ENCODE peak calls at places on chromosomes 3 and 15, in five cellular contexts. R is upper lobe of left lung, W is epithelial cell of esophagus, U is GM12865, N is HL-60. S is an unnamed sample.

GRCh38 chr3:18725668-18726407 is 300.7 kb upstream of the SATB1 start:
- DNase-seq in N (peak), R (no peak), U (no peak), W (peak), S (no peak)

GRCh38 chr3:133700351-133700750 is 38.6 kb upstream of the TOPBP1 start:
- DNase-seq in U (no peak), N (no peak), R (no peak), W (no peak), S (no peak)

GRCh38 chr15:58440181-58440910 is 8.6 kb downstream of the LIPC start:
- DNase-seq in N (no peak), W (peak), U (no peak), R (no peak), S (no peak)

GRCh38 chr3:58039609-58040008 is 31.4 kb downstream of the FLNB start:
- DNase-seq in N (no peak), R (no peak), W (no peak), U (no peak), S (no peak)

GRCh38 chr3:192957441-192957951 is 39.8 kb upstream of the MB21D2 start:
- DNase-seq in U (peak), W (peak), N (peak), R (no peak), S (no peak)

GRCh38 chr3:24237971-24238767 is 256.5 kb downstream of the THRB start:
- DNase-seq in N (peak), U (peak), W (peak), R (no peak), S (peak)

GRCh38 chr15:60973637-60974415 is 255.3 kb downstream of the RORA start:
- DNase-seq in W (peak), R (no peak), N (no peak), U (no peak), S (no peak)

GRCh38 chr3:186869253-186870235 is 27.0 kb downstream of the ADIPOQ start:
- DNase-seq in U (no peak), N (no peak), W (peak), R (no peak), S (no peak)

GRCh38 chr15:63246691-63247464 is 30.5 kb upstream of the APH1B start:
- DNase-seq in W (peak), R (no peak), N (peak), U (no peak), S (no peak)

GRCh38 chr3:195226900-195227447 is 44.0 kb downstream of the XXYLT1 start:
- DNase-seq in N (peak), U (no peak), R (no peak), W (no peak), S (no peak)

GRCh38 chr15:41607033-41607432 is 48.0 kb downstream of the TYRO3 start:
- DNase-seq in N (no peak), W (peak), U (no peak), R (no peak), S (no peak)

GRCh38 chr15:86061581-86061980 is 18.1 kb upstream of the AGBL1 start:
- DNase-seq in W (no peak), R (peak), U (no peak), N (peak), S (no peak)

GRCh38 chr3:66615643-66616301 is 115.0 kb upstream of the LRIG1 start:
- DNase-seq in N (no peak), R (no peak), U (no peak), W (no peak), S (no peak)

GRCh38 chr3:112742934-112743333 is 102.0 kb upstream of the CCDC80 start:
- DNase-seq in N (no peak), R (no peak), U (no peak), W (no peak), S (no peak)

GRCh38 chr15:69807752-69808151 is 290.0 kb downstream of the TLE3 start:
- DNase-seq in W (no peak), U (no peak), R (no peak), N (peak), S (no peak)

GRCh38 chr15:89397653-89398023 is 63.0 kb upstream of the POLG start:
- DNase-seq in U (no peak), R (no peak), N (no peak), W (no peak), S (no peak)

GRCh38 chr3:38843898-38844297 is 27.9 kb upstream of the SCN10A start:
- DNase-seq in N (no peak), W (peak), R (no peak), U (peak), S (no peak)

DNA sequence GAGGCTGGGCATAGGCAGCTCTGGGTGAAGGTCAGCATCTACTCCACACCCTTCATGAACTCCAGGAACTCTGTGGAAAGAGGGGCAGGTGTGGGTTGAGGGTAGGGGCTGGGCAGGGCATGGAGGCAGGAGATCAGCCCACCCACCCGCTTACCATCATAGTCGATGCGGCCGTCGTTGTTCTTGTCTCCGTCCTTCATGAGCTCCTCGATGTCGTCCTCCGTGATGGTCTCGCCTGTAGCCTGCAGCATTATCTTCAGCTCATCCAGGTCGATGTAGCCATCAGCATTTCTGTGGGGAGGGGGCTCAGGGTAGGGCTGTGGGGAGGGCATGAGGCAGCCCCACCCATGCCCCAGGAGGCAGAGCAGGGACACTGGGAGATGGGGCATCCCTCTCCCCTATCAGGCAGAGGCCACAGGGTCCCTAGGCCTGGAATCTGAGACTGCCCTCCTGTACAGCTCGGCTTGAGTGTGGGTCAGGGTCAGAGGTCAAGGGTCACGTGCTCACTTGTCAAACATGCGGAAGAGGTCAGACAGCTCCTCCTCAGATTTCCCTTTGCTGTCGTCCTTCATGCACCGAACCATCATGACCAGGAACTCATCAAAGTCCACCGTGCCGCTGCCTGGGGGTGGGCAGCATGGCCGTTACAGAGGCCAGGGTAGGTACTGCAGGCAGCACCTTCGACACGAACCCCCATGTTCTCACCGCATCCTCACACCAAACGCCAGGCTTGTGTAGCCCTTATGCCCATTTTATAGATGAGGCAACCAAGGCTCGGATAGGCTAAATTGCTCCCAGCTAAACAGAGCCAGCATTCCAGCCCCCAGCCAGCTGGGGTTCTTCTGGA is 2.4 kb downstream of the TNNC1 start:
- DNase-seq in R (no peak), N (no peak), U (no peak), W (no peak), S (no peak)
- TF ChIP-seq CTCF in R (no peak), N (no peak), U (peak), W (no peak), S (no peak)

GRCh38 chr3:184563569-184563925 is 2.0 kb downstream of the EPHB3 start:
- DNase-seq in N (no peak), U (no peak), W (no peak), R (no peak), S (no peak)

GRCh38 chr3:184562875-184563568 is 1.4 kb downstream of the EPHB3 start:
- DNase-seq in W (no peak), R (no peak), U (no peak), N (no peak), S (no peak)

GRCh38 chr3:184565421-184566211 is 4.0 kb downstream of the EPHB3 start:
- DNase-seq in W (peak), N (no peak), R (peak), U (no peak), S (no peak)

GRCh38 chr3:184564685-184565385 is 3.2 kb downstream of the EPHB3 start:
- DNase-seq in N (no peak), U (no peak), R (no peak), W (no peak), S (no peak)

DNA sequence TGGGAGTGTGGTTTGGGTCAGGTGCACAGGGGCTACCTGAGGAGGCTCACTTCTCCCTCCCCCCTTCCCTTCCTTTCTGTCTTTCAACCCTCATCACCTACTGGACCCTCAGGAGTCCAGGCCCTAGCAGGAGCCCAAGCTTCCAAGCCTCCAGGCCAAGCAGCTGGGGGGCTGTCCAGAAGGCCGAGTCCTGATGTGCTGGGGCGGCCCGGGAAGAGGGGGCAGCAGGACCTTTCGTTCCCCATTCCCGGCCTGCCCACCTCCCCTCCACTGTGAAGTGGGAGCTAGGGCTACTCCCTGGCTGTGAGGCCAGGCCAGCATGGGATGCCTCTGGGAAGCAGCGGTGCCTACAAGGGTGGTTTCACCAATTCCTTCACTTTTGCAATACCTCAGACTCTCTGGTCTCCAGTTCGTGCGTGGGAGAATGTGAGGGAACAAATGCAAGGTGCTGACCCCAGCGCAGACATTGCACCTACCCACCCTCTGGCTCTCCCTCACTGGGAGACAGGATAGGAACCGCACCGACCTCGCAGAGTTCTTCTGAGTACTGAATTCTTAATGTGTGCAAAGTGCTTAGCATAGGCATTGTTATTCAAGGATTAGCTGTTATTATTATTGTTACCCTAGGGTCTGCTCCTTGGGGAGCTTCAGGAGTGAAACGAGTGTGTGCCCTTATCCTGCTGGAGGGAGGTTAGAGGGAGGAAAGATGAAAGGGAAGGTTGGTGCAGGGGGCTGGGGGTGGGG is 2.5 kb downstream of the EPHB3 start:
- DNase-seq in U (no peak), N (no peak), W (no peak), R (peak), S (no peak)
- H3K4me3 ChIP-seq in U (no peak), N (no peak), W (peak), R (peak), S (no peak)

DNA sequence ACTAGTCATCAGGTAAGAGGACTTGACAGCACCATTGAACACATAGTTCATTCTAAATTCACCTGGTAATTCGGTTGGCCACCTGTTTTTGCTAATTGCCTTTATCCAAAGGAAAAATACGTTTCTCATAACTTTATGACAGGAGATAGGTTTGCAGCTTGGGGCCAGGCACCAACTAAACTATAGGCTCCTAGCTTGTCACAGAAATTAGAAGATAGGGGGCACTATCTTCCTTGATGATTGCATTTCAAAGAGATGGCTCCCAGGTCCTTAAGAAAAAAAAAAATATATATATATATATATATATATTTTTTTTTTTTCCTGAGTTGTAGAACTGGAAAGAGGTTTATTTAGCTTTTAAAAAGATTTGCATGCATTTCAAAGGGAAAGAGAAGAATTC is 563.6 kb downstream of the NAALADL2 start:
- DNase-seq in W (peak), R (no peak), U (peak), N (no peak), S (no peak)
- TF ChIP-seq CTCF in W (no peak), R (no peak), U (no peak), N (no peak), S (no peak)

GRCh38 chr15:82572986-82573385 is 32.7 kb upstream of the RPS17 start:
- DNase-seq in R (no peak), N (no peak), U (no peak), W (no peak), S (no peak)

GRCh38 chr15:82570721-82571519 is 30.7 kb upstream of the RPS17 start:
- DNase-seq in N (no peak), U (no peak), W (no peak), R (no peak), S (no peak)

GRCh38 chr15:82571722-82572222 is 31.5 kb upstream of the RPS17 start:
- DNase-seq in U (no peak), N (no peak), W (peak), R (peak), S (no peak)

GRCh38 chr15:82569834-82570233 is 29.6 kb upstream of the RPS17 start:
- DNase-seq in U (no peak), N (no peak), W (no peak), R (no peak), S (no peak)

DNA sequence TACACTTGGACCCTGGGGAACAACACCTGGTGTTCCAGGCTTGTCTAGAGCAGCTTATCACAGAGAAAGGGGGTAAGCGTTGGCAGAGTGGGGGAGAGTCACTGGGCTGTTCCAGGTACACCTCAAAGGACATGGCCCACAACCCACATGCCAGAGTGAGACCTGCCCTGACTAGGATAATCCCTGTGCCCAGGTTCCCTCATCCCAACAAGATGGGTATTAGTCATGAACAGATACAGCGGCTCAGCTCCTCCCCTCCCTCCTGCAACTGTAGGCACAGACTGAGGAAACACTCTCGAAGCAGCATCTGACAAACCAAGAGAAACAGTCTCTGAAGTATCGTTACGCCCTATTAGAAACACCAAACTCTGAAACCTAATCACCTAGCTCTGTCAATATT is 32.1 kb upstream of the RPS17 start:
- DNase-seq in U (no peak), R (no peak), W (peak), N (no peak), S (no peak)
- H3K4me3 ChIP-seq in U (no peak), R (no peak), W (no peak), N (no peak), S (no peak)

DNA sequence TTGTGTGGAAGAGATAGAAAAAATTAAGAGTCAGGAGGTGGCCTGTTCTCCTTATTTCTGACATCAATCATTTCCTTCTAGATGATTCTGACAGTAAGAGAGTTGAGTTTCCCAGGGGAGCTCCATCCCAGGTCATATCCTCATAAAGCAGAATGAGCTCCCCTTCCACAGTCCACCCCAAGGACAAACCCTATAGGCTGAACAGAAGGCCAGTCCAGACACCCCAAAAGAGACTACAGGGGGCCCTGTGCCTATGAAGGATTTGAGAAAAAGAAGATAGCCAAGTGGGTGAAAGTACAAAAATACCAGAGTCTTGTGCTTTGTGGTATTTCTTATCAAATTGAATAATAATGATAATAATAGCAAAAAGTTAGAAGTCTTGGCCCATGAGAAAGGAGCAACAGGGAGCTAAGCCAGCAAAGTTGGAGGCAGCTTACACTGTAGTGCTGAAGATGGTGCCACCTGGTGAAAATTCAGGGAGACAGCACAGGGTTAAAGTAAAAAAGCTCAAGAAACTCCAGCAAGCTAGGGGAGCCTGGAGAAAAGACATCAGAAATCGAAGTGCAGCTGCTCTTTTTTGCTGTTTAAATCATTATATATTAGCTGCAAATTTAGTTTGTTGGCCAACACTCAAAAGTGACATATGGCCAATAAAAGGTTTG is 35.9 kb upstream of the SLC24A5 start:
- DNase-seq in U (peak), W (peak), N (no peak), R (no peak), S (no peak)
- TF ChIP-seq CTCF in U (peak), W (peak), N (no peak), R (peak), S (peak)

GRCh38 chr3:42022355-42022754 is 60.5 kb upstream of the ULK4 start:
- DNase-seq in W (no peak), U (no peak), N (no peak), R (no peak), S (no peak)

GRCh38 chr3:42025388-42026138 is 63.7 kb upstream of the ULK4 start:
- DNase-seq in W (peak), U (peak), R (no peak), N (peak), S (no peak)

GRCh38 chr3:42023380-42023779 is 61.5 kb upstream of the ULK4 start:
- DNase-seq in W (no peak), R (no peak), N (no peak), U (no peak), S (no peak)

GRCh38 chr3:42028474-42028873 is 62.7 kb upstream of the TRAK1 start:
- DNase-seq in R (no peak), U (no peak), W (no peak), N (no peak), S (no peak)

DNA sequence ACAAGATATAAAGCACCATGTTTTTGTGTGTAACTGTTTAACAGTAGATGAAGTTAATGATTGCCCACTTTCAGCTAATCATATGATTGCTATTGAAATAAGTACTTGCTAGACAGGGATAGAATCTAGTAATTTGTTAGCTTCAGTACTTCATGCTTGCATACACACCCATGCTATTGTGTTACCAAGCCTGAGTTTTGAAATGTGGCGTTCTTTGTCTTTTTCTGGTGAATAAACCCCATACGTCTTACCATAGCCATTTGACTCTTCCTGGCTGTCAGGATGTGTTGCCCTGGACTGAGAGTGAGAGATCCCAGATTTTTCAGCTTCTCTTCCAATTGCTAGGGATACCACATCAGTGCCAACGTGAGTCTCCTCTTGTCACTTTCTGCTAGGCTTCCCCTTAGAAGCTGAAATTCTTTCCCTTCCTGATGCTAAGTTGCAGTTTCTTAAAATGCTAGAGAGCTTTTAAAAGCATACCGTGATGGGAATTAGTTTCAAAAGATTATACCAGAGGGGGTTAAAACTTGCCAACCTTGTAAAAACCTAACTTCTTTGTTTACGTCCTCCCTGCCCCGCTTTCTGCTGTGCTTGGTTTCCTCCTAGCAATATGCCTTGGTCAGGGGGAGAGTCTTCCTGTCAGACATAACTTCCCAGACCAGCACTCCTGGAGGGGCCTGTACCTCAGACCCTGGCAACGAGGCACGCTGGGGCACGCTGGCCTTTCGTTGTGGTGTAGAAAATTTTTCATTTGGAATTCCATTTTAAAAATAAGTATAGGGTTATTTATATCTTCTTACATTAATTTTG is 62.9 kb upstream of the ULK4 start:
- DNase-seq in N (peak), W (no peak), R (peak), U (no peak), S (no peak)
- H3K4me3 ChIP-seq in N (no peak), W (no peak), R (no peak), U (peak), S (no peak)

GRCh38 chr3:11260460-11260859 is 11.7 kb upstream of the ATG7 start:
- DNase-seq in W (no peak), N (no peak), U (no peak), R (no peak), S (no peak)
- TF ChIP-seq CTCF in W (no peak), N (no peak), U (no peak), R (no peak), S (no peak)

GRCh38 chr3:152499796-152500385 is 231.2 kb downstream of the MBNL1 start:
- DNase-seq in R (no peak), W (no peak), U (no peak), N (no peak), S (no peak)
- H3K4me3 ChIP-seq in R (no peak), W (no peak), U (no peak), N (no peak), S (no peak)